ENCODE peak calls at places on chromosomes 1 and 21, in five cellular contexts. X, G, P, L and W are unnamed samples.

GRCh38 chr1:38114231-38114630 is 67.6 kb upstream of the POU3F1 start:
- DNase-seq in P (no peak), X (no peak), L (no peak), G (no peak), W (no peak)

GRCh38 chr1:111959436-111959835 is 30.0 kb downstream of the KCND3 start:
- DNase-seq in X (no peak), G (no peak), L (no peak), P (no peak), W (no peak)

GRCh38 chr1:22786719-22787489 is 76.3 kb downstream of the EPHB2 start:
- DNase-seq in L (no peak), P (no peak), X (no peak), G (no peak), W (no peak)

GRCh38 chr1:181452746-181453145 is 30.6 kb upstream of the CACNA1E start:
- DNase-seq in L (no peak), X (no peak), G (no peak), P (no peak), W (no peak)

GRCh38 chr1:39214021-39214713 is 9.7 kb downstream of the MACF1 start:
- DNase-seq in G (no peak), X (no peak), L (no peak), P (peak), W (no peak)

GRCh38 chr1:118973536-118974160 is 14.5 kb downstream of the TBX15 start:
- DNase-seq in L (no peak), X (no peak), P (no peak), G (no peak), W (no peak)

GRCh38 chr1:120179420-120180348 is 3.4 kb upstream of the SEC22B start:
- DNase-seq in X (no peak), G (peak), P (no peak), L (no peak), W (peak)

GRCh38 chr21:28675265-28676041 is 317.2 kb downstream of the LTN1 start:
- DNase-seq in P (no peak), L (no peak), X (no peak), G (no peak), W (no peak)

GRCh38 chr1:44594871-44595735 is 79.2 kb downstream of the TMEM53 start:
- DNase-seq in P (peak), G (peak), X (peak), L (no peak), W (peak)

GRCh38 chr1:44645466-44646244 is 28.6 kb downstream of the TMEM53 start:
- DNase-seq in G (no peak), X (no peak), P (no peak), L (no peak), W (peak)

GRCh38 chr1:201044119-201044518 is 20.6 kb upstream of the KIF21B start:
- DNase-seq in L (no peak), P (no peak), X (no peak), G (no peak), W (no peak)

GRCh38 chr1:228512852-228513243 is 25.7 kb downstream of the RNF187 start:
- DNase-seq in L (no peak), P (no peak), G (no peak), X (no peak), W (no peak)

GRCh38 chr1:221419513-221420088 is 322.3 kb downstream of the DUSP10 start:
- DNase-seq in L (no peak), X (no peak), P (no peak), G (no peak), W (peak)

GRCh38 chr1:90007979-90008404 is 13.1 kb downstream of the ZNF326 start:
- DNase-seq in X (no peak), L (no peak), G (no peak), P (no peak), W (peak)

GRCh38 chr1:178512566-178513277 is at the start of gene TEX35:
- DNase-seq in X (no peak), L (no peak), P (no peak), G (no peak), W (no peak)

GRCh38 chr1:173406783-173407230 is 70.3 kb upstream of the PRDX6 start:
- DNase-seq in P (no peak), L (no peak), G (no peak), X (no peak), W (no peak)

GRCh38 chr1:173407846-173408245 is 69.3 kb upstream of the PRDX6 start:
- DNase-seq in G (no peak), L (no peak), P (no peak), X (no peak), W (no peak)

GRCh38 chr1:173403996-173404395 is 73.1 kb upstream of the PRDX6 start:
- DNase-seq in X (no peak), P (no peak), L (no peak), G (no peak), W (no peak)

GRCh38 chr1:173405281-173405680 is 71.9 kb upstream of the PRDX6 start:
- DNase-seq in L (no peak), P (no peak), G (no peak), X (no peak), W (no peak)

GRCh38 chr1:173405758-173406344 is 71.3 kb upstream of the PRDX6 start:
- DNase-seq in P (no peak), X (no peak), L (no peak), G (no peak), W (peak)
- TF ChIP-seq RCOR1 in P (no peak), X (no peak), L (no peak), G (no peak), W (no peak)

GRCh38 chr1:8370046-8370881 is 52.4 kb downstream of the SLC45A1 start:
- DNase-seq in X (no peak), P (no peak), L (no peak), G (no peak), W (peak)
- TF ChIP-seq RCOR1 in X (no peak), P (no peak), L (no peak), G (no peak), W (no peak)

DNA sequence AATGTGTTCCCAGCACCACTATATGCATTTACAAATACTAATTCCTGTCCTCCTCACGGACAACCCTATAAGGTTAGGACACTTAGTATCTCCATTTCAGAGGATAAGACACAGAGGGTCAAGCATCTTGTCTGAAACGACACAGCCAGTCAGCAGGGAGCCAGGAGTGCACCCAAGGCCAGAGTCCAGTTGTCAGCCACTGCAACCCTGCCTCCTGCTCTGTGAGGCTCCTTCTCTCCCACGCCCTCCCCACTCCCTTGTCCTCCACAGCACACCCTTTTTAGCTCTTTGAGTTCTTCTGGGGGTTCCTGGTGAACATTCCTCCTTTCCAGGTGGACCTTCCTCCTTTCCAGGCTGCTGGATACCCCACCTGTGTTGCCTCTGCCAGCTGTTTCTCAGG is 119.0 kb upstream of the TNR start:
- DNase-seq in G (no peak), X (no peak), L (no peak), P (no peak), W (no peak)
- TF ChIP-seq RCOR1 in G (no peak), X (no peak), L (no peak), P (no peak), W (no peak)

DNA sequence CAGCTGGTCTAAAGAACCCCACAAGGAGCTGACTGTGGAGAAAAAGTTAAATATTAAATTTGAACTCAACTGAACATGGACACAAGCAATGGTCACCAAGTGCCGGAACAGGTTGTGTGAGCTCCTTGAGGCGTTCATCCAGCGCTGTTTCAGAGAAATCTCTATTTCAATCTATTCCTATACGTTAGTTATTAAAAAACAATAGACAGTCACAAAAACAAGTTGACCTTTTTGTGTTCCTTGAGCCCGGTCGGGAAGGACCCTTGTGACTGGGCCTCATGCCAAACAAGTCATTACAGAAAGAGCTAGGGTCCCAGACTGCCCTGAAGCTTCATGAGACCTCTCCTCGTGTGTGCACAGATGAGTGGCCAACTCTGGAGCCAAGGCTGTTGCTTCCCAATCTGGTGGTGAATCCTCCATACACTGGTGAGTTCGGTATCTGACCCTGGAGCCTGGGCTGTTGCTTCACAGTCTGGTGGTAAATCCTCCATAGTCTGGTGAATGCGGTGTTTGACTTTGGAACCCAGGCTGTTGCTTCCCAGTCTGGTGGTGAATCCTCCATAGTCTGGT is 737.9 kb downstream of the MATN1 start:
- DNase-seq in P (no peak), X (no peak), L (no peak), G (no peak), W (no peak)
- TF ChIP-seq RCOR1 in P (no peak), X (no peak), L (no peak), G (no peak), W (no peak)

GRCh38 chr1:192475329-192475728 is 100.2 kb upstream of the RGS1 start:
- DNase-seq in X (no peak), G (no peak), L (no peak), P (no peak), W (no peak)

GRCh38 chr1:192477630-192478029 is 97.9 kb upstream of the RGS1 start:
- DNase-seq in L (peak), P (no peak), G (peak), X (peak), W (peak)

GRCh38 chr1:192475970-192476369 is 99.6 kb upstream of the RGS1 start:
- DNase-seq in X (no peak), L (no peak), P (no peak), G (no peak), W (no peak)

GRCh38 chr1:192476802-192477298 is 98.7 kb upstream of the RGS1 start:
- DNase-seq in L (peak), X (no peak), P (no peak), G (no peak), W (peak)

GRCh38 chr1:192474080-192474683 is 101.4 kb upstream of the RGS1 start:
- DNase-seq in L (no peak), G (peak), P (peak), X (peak), W (peak)
- TF ChIP-seq RCOR1 in L (no peak), G (no peak), P (no peak), X (no peak), W (no peak)

GRCh38 chr1:207102659-207103058 is 1.4 kb upstream of the C4BPA start:
- DNase-seq in X (no peak), G (no peak), L (no peak), P (no peak), W (no peak)
- TF ChIP-seq RCOR1 in X (no peak), G (no peak), L (no peak), P (no peak), W (no peak)

DNA sequence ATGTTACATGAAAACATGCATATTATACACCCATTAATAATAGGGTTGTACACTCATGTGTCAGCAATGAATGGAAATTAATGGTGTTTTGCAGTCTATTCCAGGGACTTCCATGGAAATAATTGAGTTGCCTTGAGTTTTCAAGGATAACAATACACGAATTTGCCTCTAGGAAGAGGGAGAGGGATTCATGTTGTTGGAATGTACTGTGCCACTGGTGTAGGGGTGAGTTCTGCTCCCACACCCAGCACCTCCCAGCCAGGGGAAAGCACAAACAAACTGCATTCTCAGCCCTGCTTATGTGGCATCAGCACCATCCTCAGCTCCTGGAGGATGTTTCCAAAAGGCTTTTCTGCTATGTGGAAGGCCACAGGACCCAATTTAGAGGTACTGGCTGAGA is 57.8 kb downstream of the BCAR3 start:
- DNase-seq in P (no peak), L (no peak), G (no peak), X (no peak), W (peak)
- TF ChIP-seq RCOR1 in P (no peak), L (no peak), G (no peak), X (no peak), W (no peak)

DNA sequence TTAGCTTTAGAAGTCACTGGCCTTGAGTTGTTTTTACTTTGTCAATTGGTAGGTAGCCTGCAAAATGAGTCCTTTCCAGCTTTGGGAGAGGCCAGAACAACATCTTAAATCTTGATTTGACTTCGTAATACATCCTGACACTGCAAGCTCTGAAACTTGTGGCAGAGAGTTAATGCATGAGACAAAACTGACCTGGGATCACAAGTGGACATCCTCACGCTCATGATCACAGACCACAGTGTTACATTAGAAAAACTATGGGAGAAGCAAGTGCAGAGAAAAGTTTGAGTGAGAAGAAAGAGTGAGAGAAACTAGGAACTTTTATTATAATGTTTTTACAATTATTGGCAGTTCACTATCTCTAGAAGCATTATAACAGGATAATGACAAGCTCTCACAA is 550.9 kb downstream of the USP25 start:
- DNase-seq in P (no peak), X (no peak), G (no peak), L (no peak), W (no peak)
- TF ChIP-seq RCOR1 in P (no peak), X (no peak), G (no peak), L (no peak), W (no peak)

DNA sequence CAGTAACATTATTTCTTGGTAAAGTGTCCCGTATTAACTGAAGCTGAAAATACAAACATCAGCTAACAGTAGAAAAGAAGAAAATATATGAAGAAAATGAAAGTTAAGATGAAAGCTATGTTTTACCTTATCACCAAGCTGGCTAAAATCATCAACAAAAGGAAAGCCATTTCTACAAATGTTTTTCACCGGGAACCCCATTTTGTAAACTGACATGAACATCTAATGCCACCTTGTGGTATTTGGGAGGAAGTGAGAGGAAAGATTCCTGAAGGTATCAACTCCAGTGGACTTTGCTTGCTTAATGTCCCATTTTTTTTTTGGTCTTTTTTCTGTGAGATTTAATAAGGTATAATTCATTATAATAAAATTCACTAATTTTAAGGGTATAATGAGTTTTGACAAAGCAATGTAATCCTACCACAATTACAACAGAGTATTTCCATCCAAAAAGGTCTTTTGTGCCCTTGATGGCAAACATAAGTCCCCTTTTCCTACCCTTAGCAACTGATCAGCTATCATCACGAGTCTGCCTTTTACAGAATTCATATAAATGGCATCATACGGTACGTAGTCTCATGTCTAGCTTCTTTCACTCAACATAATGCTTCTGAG is 7.7 kb downstream of the SDHB start:
- DNase-seq in L (no peak), G (peak), P (no peak), X (peak), W (peak)
- TF ChIP-seq RCOR1 in L (no peak), G (no peak), P (no peak), X (no peak), W (no peak)

GRCh38 chr21:36804867-36805611 is 106.1 kb downstream of the SIM2 start:
- DNase-seq in X (no peak), G (no peak), L (no peak), P (no peak), W (no peak)

GRCh38 chr21:36806103-36806502 is 107.2 kb downstream of the SIM2 start:
- DNase-seq in G (no peak), P (no peak), X (no peak), L (no peak), W (peak)

GRCh38 chr21:36803801-36804452 is 105.0 kb downstream of the SIM2 start:
- DNase-seq in P (no peak), X (no peak), L (no peak), G (no peak), W (no peak)

GRCh38 chr21:36800734-36801133 is 101.8 kb downstream of the SIM2 start:
- DNase-seq in L (no peak), P (no peak), G (no peak), X (no peak), W (no peak)

DNA sequence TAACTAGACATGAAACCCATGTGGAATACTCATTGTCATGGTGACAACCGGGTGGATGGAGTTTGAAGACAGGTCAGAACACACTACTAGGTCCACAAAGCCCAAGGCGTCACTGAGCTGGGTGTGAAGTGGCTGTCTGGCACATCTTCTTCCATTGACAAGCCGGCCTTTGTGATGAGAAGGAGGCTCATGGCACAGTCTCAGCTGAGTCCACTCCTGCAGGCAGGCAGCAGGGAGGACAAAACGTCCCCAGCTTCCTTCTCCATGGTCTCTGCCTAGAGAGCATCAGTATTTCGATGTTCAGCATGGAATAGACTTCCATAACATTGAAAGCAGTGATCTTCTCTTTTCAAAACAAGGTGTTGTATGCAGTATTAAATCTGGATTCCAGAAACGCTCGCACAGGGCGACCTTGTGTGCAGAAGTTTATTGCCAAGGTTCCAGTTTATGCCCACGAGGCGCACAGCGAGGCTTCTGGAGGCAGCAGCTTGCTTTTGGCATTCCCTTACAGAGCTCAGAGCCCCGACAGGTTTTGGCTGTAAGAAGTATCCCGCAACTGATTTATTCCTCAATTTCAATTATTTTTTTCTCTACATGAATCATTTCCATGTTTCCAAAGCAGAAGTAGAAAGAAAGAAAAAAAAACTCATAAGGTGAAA is 104.3 kb downstream of the SIM2 start:
- DNase-seq in L (no peak), P (no peak), G (no peak), X (no peak), W (no peak)
- TF ChIP-seq RCOR1 in L (no peak), P (no peak), G (no peak), X (no peak), W (no peak)